ENCODE peak calls at places on chromosomes 5 and 9, in four cellular contexts. X is ovary, O is A549, C is Peyer's patch. G is an unnamed sample.

GRCh38 chr5:59207416-59207815 is 624.5 kb downstream of the RAB3C start:
- DNase-seq in C (no peak), X (no peak), O (no peak), G (no peak)

GRCh38 chr9:76521906-76522305 is 62.9 kb downstream of the GCNT1 start:
- DNase-seq in C (no peak), X (no peak), O (no peak), G (no peak)

GRCh38 chr9:17082343-17082742 is 52.5 kb upstream of the CNTLN start:
- DNase-seq in X (peak; percentile 36), O (no peak), C (no peak), G (no peak)

GRCh38 chr5:167644619-167645018 is 646.8 kb upstream of the WWC1 start:
- DNase-seq in X (no peak), O (no peak), C (no peak), G (no peak)

GRCh38 chr9:36485647-36486453 is 85.8 kb upstream of the RNF38 start:
- DNase-seq in C (no peak), O (no peak), X (peak; percentile 17), G (no peak)

GRCh38 chr9:110626109-110626829 is 42.3 kb upstream of the MUSK start:
- DNase-seq in O (no peak), C (no peak), X (no peak), G (no peak)

GRCh38 chr5:56527174-56527573 is 288.2 kb upstream of the MAP3K1 start:
- DNase-seq in X (no peak), C (no peak), O (no peak), G (no peak)

GRCh38 chr9:129109952-129110739 is 447 bp downstream of the CRAT start:
- DNase-seq in X (peak; percentile 50), C (no peak), O (peak; percentile 40), G (no peak)

GRCh38 chr5:34475249-34475966 is 180.7 kb upstream of the RAI14 start:
- DNase-seq in X (no peak), O (no peak), C (no peak), G (no peak)

GRCh38 chr9:19913151-19913550 is 124.3 kb upstream of the SLC24A2 start:
- DNase-seq in C (no peak), O (no peak), X (no peak), G (no peak)

GRCh38 chr9:135085830-135086546 is 1.5 kb upstream of the OLFM1 start:
- DNase-seq in X (peak; percentile 78), O (peak; percentile 81), C (peak; percentile 37), G (peak; percentile 68)

GRCh38 chr9:124960409-124960752 is 19.5 kb upstream of the GOLGA1 start:
- DNase-seq in O (no peak), X (no peak), C (no peak), G (no peak)

GRCh38 chr9:137743695-137744094 is 124.9 kb downstream of the EHMT1 start:
- DNase-seq in C (no peak), O (no peak), X (no peak), G (no peak)

GRCh38 chr5:80686757-80687156 is 32.0 kb upstream of the DHFR start:
- DNase-seq in C (no peak), O (no peak), X (no peak), G (no peak)

GRCh38 chr9:17630531-17630949 is 51.7 kb downstream of the SH3GL2 start:
- DNase-seq in C (no peak), O (no peak), X (no peak), G (no peak)

GRCh38 chr9:137407590-137408300 is 15.2 kb downstream of the EXD3 start:
- DNase-seq in C (no peak), X (peak; percentile 91), O (no peak), G (no peak)

GRCh38 chr5:166834246-166834645 is 1457.2 kb upstream of the WWC1 start:
- DNase-seq in O (no peak), X (no peak), C (no peak), G (no peak)

GRCh38 chr5:8676731-8677130 is 807.8 kb downstream of the MTRR start:
- DNase-seq in O (no peak), C (no peak), X (no peak), G (no peak)

GRCh38 chr5:125198270-125198974 is 452.0 kb upstream of the ZNF608 start:
- DNase-seq in C (peak; percentile 26), X (peak; percentile 52), O (no peak), G (no peak)

GRCh38 chr5:134511796-134512660 is 13.4 kb upstream of the JADE2 start:
- DNase-seq in X (peak; percentile 97), C (peak; percentile 42), O (no peak), G (no peak)

GRCh38 chr9:136858452-136858843 is 6.3 kb downstream of the MAMDC4 start:
- DNase-seq in C (no peak), O (no peak), X (no peak), G (no peak)

GRCh38 chr5:6466975-6467567 is 18.4 kb downstream of the UBE2QL1 start:
- DNase-seq in X (no peak), O (no peak), C (no peak), G (no peak)

GRCh38 chr5:134142088-134142487 is 27.6 kb downstream of the TCF7 start:
- DNase-seq in O (no peak), C (no peak), X (no peak), G (no peak)

GRCh38 chr5:25515525-25515924 is 870.7 kb upstream of the CDH10 start:
- DNase-seq in X (no peak), O (no peak), C (no peak), G (no peak)

GRCh38 chr9:86434039-86434726 is 80.0 kb upstream of the TUT7 start:
- DNase-seq in C (no peak), O (peak; percentile 47), X (peak; percentile 80), G (peak; percentile 17)

GRCh38 chr9:105441761-105442160 is 6.1 kb upstream of the FSD1L start:
- DNase-seq in C (no peak), X (no peak), O (no peak), G (no peak)

GRCh38 chr5:54254482-54255198 is 55.7 kb downstream of the ARL15 start:
- DNase-seq in C (no peak), X (no peak), O (no peak), G (no peak)

GRCh38 chr9:88291056-88291455 is 97.2 kb upstream of the SPIN1 start:
- DNase-seq in O (no peak), X (no peak), C (no peak), G (no peak)

DNA sequence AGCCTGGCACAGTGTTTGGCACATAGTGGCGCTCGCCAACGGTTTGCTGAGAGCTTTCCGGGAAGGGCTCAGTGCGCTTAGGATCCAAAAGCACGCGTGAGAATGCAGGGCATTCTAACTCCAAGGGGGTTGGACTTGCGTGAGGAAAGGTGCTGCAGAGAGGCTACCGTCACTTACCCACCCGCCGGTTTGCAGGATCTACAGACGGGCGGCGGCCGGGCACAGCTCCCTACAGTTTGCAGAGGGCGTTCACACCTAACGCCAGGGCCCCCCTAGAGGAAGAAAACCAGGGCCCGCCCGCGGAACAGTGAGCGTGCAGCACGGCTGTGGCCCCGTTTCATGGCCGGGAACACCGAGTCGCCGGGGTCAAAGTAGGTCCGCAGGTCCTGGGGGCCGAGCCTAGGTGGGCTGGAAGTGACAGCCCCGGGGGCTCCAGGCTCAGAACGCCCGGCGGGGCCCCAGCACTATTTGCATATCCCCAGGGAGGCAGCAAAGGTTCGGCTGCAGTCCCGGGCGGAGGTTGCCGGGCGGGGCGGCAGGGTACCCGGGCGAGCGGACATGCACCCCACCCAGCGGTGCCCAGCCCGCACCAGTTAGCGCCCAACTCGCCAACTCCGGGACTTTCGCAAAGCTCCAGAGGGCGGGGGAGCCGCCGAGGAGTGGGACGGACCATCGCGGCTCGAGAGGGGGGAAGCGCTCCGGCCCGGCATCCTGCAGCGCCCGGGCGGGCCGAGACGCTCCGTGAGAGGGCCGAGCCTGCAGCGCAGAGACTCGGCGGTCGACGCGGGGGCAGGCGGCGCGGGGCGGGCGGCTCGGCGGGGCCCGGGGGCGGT is 498 bp upstream of the GALNT10 start:
- DNase-seq in C (peak; percentile 84), X (peak; percentile 74), O (peak; percentile 91), G (peak; percentile 82)
- TF ChIP-seq POLR2A in C (peak; percentile 46), X (no peak), O (peak; percentile 52), G (peak; percentile 2)

GRCh38 chr5:126600631-126601511 is at the start of gene PHAX:
- DNase-seq in X (peak; percentile 74), O (peak; percentile 77), C (peak; percentile 72), G (peak; percentile 87)
- TF ChIP-seq POLR2A in X (peak; percentile 15), O (peak; percentile 80), C (peak; percentile 8), G (peak; percentile 86)

GRCh38 chr9:121267689-121268597 is at the start of gene GSN:
- DNase-seq in O (peak; percentile 69), C (peak; percentile 67), X (peak; percentile 86), G (peak; percentile 75)
- TF ChIP-seq POLR2A in O (peak; percentile 91), C (peak; percentile 76), X (peak; percentile 43), G (no peak)

DNA sequence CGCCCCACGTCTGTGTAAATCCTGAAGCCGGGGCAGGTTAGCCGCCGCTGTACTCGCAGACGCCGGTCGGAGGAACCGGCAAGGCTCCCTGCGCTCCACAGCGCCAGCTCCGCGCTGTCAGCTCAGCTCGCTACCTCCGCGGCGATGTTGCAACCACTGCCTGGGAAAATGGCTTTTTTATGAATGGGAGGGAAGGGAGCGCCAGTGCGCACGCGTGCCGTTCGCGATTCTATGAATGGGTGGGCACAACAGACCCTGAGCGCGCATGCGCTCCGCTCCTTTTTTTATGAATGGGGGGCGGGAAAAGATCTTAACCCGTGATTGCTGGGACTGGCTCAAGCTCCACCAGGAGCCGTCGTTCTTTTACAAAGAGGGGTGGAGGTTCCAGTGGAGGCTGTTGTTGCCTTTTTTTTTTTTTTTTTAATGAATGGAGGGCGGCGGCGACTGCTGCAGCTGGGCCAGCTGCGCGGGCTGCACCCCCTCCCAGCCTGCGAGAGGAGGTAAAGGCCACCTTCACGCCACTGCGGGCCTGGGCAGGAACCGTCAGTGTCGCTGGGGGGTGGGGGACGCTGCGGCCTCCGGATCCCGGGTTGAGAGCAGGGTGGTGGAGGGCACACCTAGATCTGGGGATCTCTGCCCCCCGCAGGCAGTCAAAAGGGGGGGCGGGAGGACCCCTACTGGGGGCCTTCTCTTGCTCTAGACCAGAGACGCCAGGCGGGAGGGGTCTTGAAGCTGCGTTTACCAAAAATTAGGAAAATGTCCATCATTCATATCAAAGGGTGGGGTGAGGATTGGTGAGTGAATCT is at the start of gene SPRY4:
- DNase-seq in X (peak; percentile 89), C (peak; percentile 60), O (peak; percentile 93), G (peak; percentile 76)
- TF ChIP-seq POLR2A in X (peak; percentile 58), C (peak; percentile 96), O (peak; percentile 98), G (peak; percentile 59)

DNA sequence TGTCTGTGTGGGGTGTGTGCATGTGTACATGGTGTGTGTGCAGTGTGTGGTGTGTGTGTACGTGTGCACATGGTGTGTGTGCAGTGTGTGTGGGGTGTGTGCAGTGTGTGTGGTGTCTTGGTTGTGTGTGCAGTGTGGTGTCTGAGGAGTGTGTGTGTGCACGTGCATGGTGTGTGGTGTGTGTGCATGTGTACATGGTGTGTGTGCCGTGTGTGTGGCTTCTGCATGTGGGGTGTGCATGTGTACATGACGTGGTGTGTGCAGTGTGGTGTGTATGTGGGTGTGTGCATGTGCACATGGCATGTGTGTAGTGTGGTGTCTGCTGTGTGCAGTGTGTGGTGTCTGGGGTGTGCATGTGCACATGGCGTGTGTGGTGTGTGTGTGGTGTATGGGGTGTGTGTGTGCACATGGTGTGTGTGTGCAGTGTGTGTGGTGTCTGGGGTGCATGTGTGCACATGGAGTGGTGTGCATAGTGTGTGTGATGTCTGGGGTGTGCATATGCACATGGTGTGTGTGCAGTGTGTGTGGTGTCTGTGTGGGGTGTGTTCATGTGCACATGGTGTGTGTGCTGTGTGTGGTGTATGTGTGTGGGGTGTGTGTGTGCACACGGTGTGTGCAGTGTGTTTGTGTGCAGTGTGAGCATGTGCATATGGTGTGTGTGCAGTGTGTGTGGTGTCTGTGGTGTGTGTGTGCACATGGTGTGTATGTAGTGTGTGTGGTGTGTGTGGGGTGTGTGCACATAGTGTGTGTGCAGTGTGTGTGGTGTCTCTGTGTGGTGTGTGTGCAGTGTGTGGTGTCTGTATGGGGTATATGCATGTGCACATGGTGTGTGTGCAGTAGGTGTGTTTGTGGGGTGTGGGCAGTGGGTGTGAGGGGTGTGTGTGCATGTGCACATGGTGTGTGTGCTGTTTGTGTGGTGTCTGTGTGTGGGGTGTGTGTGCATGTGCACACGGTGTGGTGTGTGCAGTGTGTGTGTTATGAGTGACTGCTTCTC is 40.6 kb upstream of the ZNG1F start:
- DNase-seq in O (no peak), X (no peak), C (no peak), G (no peak)
- TF ChIP-seq POLR2A in O (no peak), X (no peak), C (no peak), G (no peak)

G was measured in GM12891.